ENCODE peak calls at places on chromosomes 4 and X, in ten cellular contexts. One of them, this sample, is unnamed.

GRCh38 chrX:120769576-120770341 is 105.9 kb downstream of the CT47B1 start:
- DNase-seq in SK-N-MC: no peak
- DNase-seq in neural progenitor cell: peak
- DNase-seq in GM23248: peak
- DNase-seq in fibroblast of lung: peak
- DNase-seq in H1: no peak
- DNase-seq in GM23338: peak
- DNase-seq in HCT116: peak
- DNase-seq in HepG2: peak
- DNase-seq in astrocyte: peak
- DNase-seq in this sample: peak

GRCh38 chr4:35912174-35912573 is 332.1 kb downstream of the ARAP2 start:
- DNase-seq in GM23338: no peak
- DNase-seq in HCT116: no peak
- DNase-seq in GM23248: no peak
- DNase-seq in fibroblast of lung: no peak
- DNase-seq in SK-N-MC: no peak
- DNase-seq in neural progenitor cell: no peak
- DNase-seq in HepG2: no peak
- DNase-seq in H1: no peak
- DNase-seq in astrocyte: no peak
- DNase-seq in this sample: no peak

GRCh38 chrX:144327515-144327914 is 443.6 kb downstream of the UBE2NL start:
- DNase-seq in HCT116: no peak
- DNase-seq in neural progenitor cell: no peak
- DNase-seq in SK-N-MC: no peak
- DNase-seq in HepG2: no peak
- DNase-seq in H1: no peak
- DNase-seq in GM23248: peak
- DNase-seq in GM23338: no peak
- DNase-seq in astrocyte: no peak
- DNase-seq in fibroblast of lung: no peak
- DNase-seq in this sample: no peak

GRCh38 chrX:139194571-139195280 is 335.8 kb upstream of the F9 start:
- DNase-seq in HepG2: no peak
- DNase-seq in H1: no peak
- DNase-seq in SK-N-MC: no peak
- DNase-seq in astrocyte: peak
- DNase-seq in neural progenitor cell: peak
- DNase-seq in GM23248: peak
- DNase-seq in GM23338: peak
- DNase-seq in fibroblast of lung: peak
- DNase-seq in HCT116: no peak
- DNase-seq in this sample: no peak

GRCh38 chr4:72286185-72286584 is 254.4 kb downstream of the NPFFR2 start:
- DNase-seq in HCT116: no peak
- DNase-seq in GM23248: peak
- DNase-seq in astrocyte: peak
- DNase-seq in GM23338: peak
- DNase-seq in H1: no peak
- DNase-seq in HepG2: no peak
- DNase-seq in neural progenitor cell: no peak
- DNase-seq in SK-N-MC: peak
- DNase-seq in fibroblast of lung: peak
- DNase-seq in this sample: peak

GRCh38 chr4:4541040-4541631 is 712 bp downstream of the STX18 start:
- DNase-seq in fibroblast of lung: peak
- DNase-seq in astrocyte: peak
- DNase-seq in H1: no peak
- DNase-seq in GM23248: peak
- DNase-seq in neural progenitor cell: no peak
- DNase-seq in SK-N-MC: no peak
- DNase-seq in GM23338: no peak
- DNase-seq in HepG2: peak
- DNase-seq in HCT116: no peak
- DNase-seq in this sample: no peak

GRCh38 chr4:168630445-168631187 is 133.8 kb downstream of the PALLD start:
- DNase-seq in GM23338: no peak
- DNase-seq in neural progenitor cell: no peak
- DNase-seq in H1: no peak
- DNase-seq in HCT116: no peak
- DNase-seq in astrocyte: peak
- DNase-seq in HepG2: no peak
- DNase-seq in GM23248: peak
- DNase-seq in fibroblast of lung: peak
- DNase-seq in SK-N-MC: no peak
- DNase-seq in this sample: peak

GRCh38 chr4:137213372-137214173 is 318.7 kb downstream of the PCDH18 start:
- DNase-seq in GM23338: no peak
- DNase-seq in neural progenitor cell: no peak
- DNase-seq in GM23248: peak
- DNase-seq in fibroblast of lung: peak
- DNase-seq in HepG2: no peak
- DNase-seq in SK-N-MC: peak
- DNase-seq in astrocyte: peak
- DNase-seq in H1: no peak
- DNase-seq in HCT116: no peak
- DNase-seq in this sample: peak

GRCh38 chr4:83149885-83150562 is 35.5 kb upstream of the PLAC8 start:
- DNase-seq in H1: no peak
- DNase-seq in GM23248: no peak
- DNase-seq in GM23338: no peak
- DNase-seq in HCT116: no peak
- DNase-seq in fibroblast of lung: no peak
- DNase-seq in HepG2: no peak
- DNase-seq in neural progenitor cell: no peak
- DNase-seq in astrocyte: no peak
- DNase-seq in SK-N-MC: no peak
- DNase-seq in this sample: no peak

GRCh38 chr4:183905593-183906485 is 732 bp downstream of the STOX2 start:
- DNase-seq in neural progenitor cell: peak
- DNase-seq in astrocyte: peak
- DNase-seq in fibroblast of lung: peak
- DNase-seq in GM23338: peak
- DNase-seq in SK-N-MC: no peak
- DNase-seq in HepG2: no peak
- DNase-seq in GM23248: peak
- DNase-seq in H1: peak
- DNase-seq in HCT116: no peak
- DNase-seq in this sample: peak

GRCh38 chrX:13695601-13696115 is 6.7 kb downstream of the RAB9A start:
- DNase-seq in GM23248: no peak
- DNase-seq in neural progenitor cell: no peak
- DNase-seq in SK-N-MC: no peak
- DNase-seq in astrocyte: no peak
- DNase-seq in GM23338: no peak
- DNase-seq in fibroblast of lung: no peak
- DNase-seq in H1: no peak
- DNase-seq in HepG2: no peak
- DNase-seq in HCT116: no peak
- DNase-seq in this sample: no peak

DNA sequence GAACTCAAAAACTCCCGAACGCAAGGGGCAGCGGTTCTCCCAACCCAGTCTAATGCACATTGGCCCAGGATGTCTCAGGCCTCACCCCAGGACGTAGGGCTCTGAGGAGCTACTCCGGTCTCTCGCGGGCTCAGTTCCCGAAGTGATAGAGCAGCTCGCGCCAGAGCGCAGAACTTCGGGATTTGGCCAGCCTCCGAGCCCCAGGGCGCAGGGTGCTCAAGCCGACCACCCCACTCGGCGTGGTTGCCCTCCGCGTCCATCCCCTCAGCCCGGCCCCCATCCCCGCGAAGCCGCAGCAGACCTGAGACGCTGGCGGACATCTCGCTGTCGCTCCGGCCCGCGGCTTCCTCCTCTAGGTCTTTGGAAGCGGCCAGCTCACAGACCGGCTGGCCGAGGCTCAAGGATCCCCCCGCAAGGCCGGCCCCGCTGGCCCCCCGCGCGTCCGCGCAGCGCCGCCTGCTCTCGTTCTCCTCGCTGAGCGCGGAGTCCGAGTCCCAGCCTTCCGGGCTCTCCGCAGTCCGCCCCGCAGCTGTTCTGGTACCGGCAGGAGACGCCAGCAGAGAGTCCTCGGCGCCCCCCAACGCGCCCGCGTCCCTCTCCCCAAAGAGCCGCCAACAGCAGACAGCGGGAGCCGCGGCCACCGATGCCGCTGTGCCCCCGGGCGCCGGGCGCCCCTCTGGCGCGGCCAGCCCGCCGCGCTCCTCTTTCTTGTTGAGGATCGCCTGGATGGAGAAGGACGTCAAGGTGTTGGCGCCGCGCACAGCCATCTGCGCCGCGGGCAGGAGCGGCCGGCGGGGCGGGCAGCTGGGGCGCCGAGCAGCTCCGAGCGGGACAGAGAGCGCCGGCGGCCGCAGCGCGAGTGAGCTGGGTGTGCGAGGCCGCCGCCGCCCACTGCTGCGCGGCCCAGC is at the start of gene NKX3-2:
- DNase-seq in SK-N-MC: no peak
- DNase-seq in neural progenitor cell: peak
- DNase-seq in GM23248: peak
- DNase-seq in astrocyte: no peak
- DNase-seq in HepG2: no peak
- DNase-seq in fibroblast of lung: peak
- DNase-seq in GM23338: peak
- DNase-seq in H1: peak
- DNase-seq in HCT116: no peak
- DNase-seq in this sample: peak
- H3K4me3 ChIP-seq in SK-N-MC: peak
- H3K4me3 ChIP-seq in neural progenitor cell: peak
- H3K4me3 ChIP-seq in GM23248: peak
- H3K4me3 ChIP-seq in astrocyte: peak
- H3K4me3 ChIP-seq in HepG2: peak
- H3K4me3 ChIP-seq in fibroblast of lung: peak
- H3K4me3 ChIP-seq in GM23338: peak
- H3K4me3 ChIP-seq in H1: peak
- H3K4me3 ChIP-seq in HCT116: peak
- H3K4me3 ChIP-seq in this sample: peak

DNA sequence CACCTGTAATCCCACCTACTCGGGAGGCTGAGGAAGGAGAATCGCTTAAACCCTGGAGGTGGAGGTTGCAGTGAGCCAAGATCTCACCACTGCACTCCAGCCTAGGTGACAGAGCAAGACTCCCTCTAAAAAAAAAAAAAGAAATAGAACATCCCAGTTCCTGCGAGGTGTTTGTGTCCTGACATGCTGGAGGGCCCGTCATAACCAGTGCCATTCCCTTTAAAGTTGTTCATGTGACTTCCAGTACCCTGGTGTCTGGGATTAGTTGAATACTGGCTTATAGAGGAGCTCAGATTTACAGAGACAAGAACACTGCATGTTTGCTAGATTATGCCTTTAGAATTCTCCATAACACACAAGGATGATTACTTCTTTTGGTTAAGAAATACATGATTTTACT is 37.6 kb upstream of the TADA2B start:
- DNase-seq in astrocyte: no peak
- DNase-seq in fibroblast of lung: no peak
- DNase-seq in GM23338: no peak
- DNase-seq in HCT116: no peak
- DNase-seq in H1: no peak
- DNase-seq in neural progenitor cell: no peak
- DNase-seq in SK-N-MC: no peak
- DNase-seq in GM23248: no peak
- DNase-seq in HepG2: no peak
- DNase-seq in this sample: no peak
- H3K27ac ChIP-seq in astrocyte: no peak
- H3K27ac ChIP-seq in fibroblast of lung: no peak
- H3K27ac ChIP-seq in GM23338: no peak
- H3K27ac ChIP-seq in HCT116: no peak
- H3K27ac ChIP-seq in H1: no peak
- H3K27ac ChIP-seq in neural progenitor cell: no peak
- H3K27ac ChIP-seq in SK-N-MC: no peak
- H3K27ac ChIP-seq in GM23248: no peak
- H3K27ac ChIP-seq in HepG2: no peak
- H3K27ac ChIP-seq in this sample: no peak

GRCh38 chr4:57109530-57109846 is 697 bp downstream of the IGFBP7 start:
- DNase-seq in SK-N-MC: no peak
- DNase-seq in HepG2: no peak
- DNase-seq in fibroblast of lung: no peak
- DNase-seq in neural progenitor cell: no peak
- DNase-seq in HCT116: no peak
- DNase-seq in astrocyte: no peak
- DNase-seq in GM23338: peak
- DNase-seq in H1: no peak
- DNase-seq in GM23248: peak
- DNase-seq in this sample: no peak
- TF ChIP-seq EZH2 in SK-N-MC: no peak
- TF ChIP-seq EZH2 in HepG2: no peak
- TF ChIP-seq EZH2 in fibroblast of lung: no peak
- TF ChIP-seq EZH2 in neural progenitor cell: no peak
- TF ChIP-seq EZH2 in HCT116: no peak
- TF ChIP-seq EZH2 in astrocyte: no peak
- TF ChIP-seq EZH2 in GM23338: no peak
- TF ChIP-seq EZH2 in H1: no peak
- TF ChIP-seq EZH2 in GM23248: no peak
- TF ChIP-seq EZH2 in this sample: peak

GRCh38 chrX:2828404-2829065 is at the start of gene GYG2:
- DNase-seq in fibroblast of lung: peak
- DNase-seq in SK-N-MC: no peak
- DNase-seq in GM23338: peak
- DNase-seq in HepG2: peak
- DNase-seq in H1: peak
- DNase-seq in GM23248: peak
- DNase-seq in HCT116: no peak
- DNase-seq in astrocyte: no peak
- DNase-seq in neural progenitor cell: peak
- DNase-seq in this sample: peak
- H3K4me3 ChIP-seq in fibroblast of lung: peak
- H3K4me3 ChIP-seq in SK-N-MC: peak
- H3K4me3 ChIP-seq in GM23338: peak
- H3K4me3 ChIP-seq in HepG2: peak
- H3K4me3 ChIP-seq in H1: peak
- H3K4me3 ChIP-seq in GM23248: peak
- H3K4me3 ChIP-seq in HCT116: no peak
- H3K4me3 ChIP-seq in astrocyte: no peak
- H3K4me3 ChIP-seq in neural progenitor cell: peak
- H3K4me3 ChIP-seq in this sample: peak

DNA sequence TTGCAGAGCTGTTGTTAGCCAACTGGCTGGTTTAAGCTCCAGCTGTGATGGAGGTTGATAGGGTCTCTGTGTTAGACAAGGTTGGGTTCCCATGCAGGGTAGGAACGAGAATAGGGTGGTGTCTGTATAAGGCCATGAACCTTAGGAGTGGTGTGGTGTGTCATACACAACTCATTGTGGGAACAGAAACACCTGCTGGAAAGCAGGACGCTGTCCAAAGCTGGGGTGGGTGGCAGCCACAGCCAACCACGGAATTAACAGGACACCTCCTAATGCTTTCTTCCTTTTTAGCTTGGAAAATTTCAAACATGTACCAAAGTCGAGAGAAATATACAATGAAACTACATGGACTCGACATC is 94.4 kb downstream of the ARHGAP10 start:
- DNase-seq in HepG2: no peak
- DNase-seq in fibroblast of lung: no peak
- DNase-seq in GM23338: no peak
- DNase-seq in astrocyte: no peak
- DNase-seq in neural progenitor cell: no peak
- DNase-seq in SK-N-MC: no peak
- DNase-seq in GM23248: no peak
- DNase-seq in H1: no peak
- DNase-seq in HCT116: no peak
- DNase-seq in this sample: no peak
- H3K27ac ChIP-seq in HepG2: no peak
- H3K27ac ChIP-seq in fibroblast of lung: no peak
- H3K27ac ChIP-seq in GM23338: no peak
- H3K27ac ChIP-seq in astrocyte: no peak
- H3K27ac ChIP-seq in neural progenitor cell: peak
- H3K27ac ChIP-seq in SK-N-MC: no peak
- H3K27ac ChIP-seq in GM23248: no peak
- H3K27ac ChIP-seq in H1: no peak
- H3K27ac ChIP-seq in HCT116: no peak
- H3K27ac ChIP-seq in this sample: no peak

GRCh38 chr4:7096264-7096663 is 28.4 kb upstream of the GRPEL1 start:
- DNase-seq in GM23248: no peak
- DNase-seq in GM23338: no peak
- DNase-seq in fibroblast of lung: no peak
- DNase-seq in neural progenitor cell: no peak
- DNase-seq in HCT116: no peak
- DNase-seq in H1: no peak
- DNase-seq in SK-N-MC: no peak
- DNase-seq in HepG2: no peak
- DNase-seq in astrocyte: no peak
- DNase-seq in this sample: no peak
- TF ChIP-seq EZH2 in GM23248: no peak
- TF ChIP-seq EZH2 in GM23338: no peak
- TF ChIP-seq EZH2 in fibroblast of lung: no peak
- TF ChIP-seq EZH2 in neural progenitor cell: no peak
- TF ChIP-seq EZH2 in HCT116: no peak
- TF ChIP-seq EZH2 in H1: no peak
- TF ChIP-seq EZH2 in SK-N-MC: no peak
- TF ChIP-seq EZH2 in HepG2: no peak
- TF ChIP-seq EZH2 in astrocyte: no peak
- TF ChIP-seq EZH2 in this sample: no peak

This sample was measured in A673.